ENCODE peak calls at places on chromosomes 3 and 15, in nine cellular contexts. One of them, this sample, is unnamed.
A peak's percentile ranks its signal among the peaks of the same experiment; 100 is the strongest.

GRCh38 chr3:106745344-106746168 is 631.7 kb upstream of the CCDC54 start:
- DNase-seq in NCI-H2029: no peak
- DNase-seq in GM12892: no peak
- DNase-seq in EH: peak; percentile 85
- DNase-seq in HEK293T: no peak
- DNase-seq in foreskin fibroblast: peak; percentile 57
- DNase-seq in NCI-H345: no peak
- DNase-seq in heart right ventricle: no peak
- DNase-seq in kidney: no peak
- DNase-seq in this sample: no peak

GRCh38 chr15:42716626-42717025 is 20.3 kb downstream of the CDAN1 start:
- DNase-seq in kidney: no peak
- DNase-seq in NCI-H2029: no peak
- DNase-seq in NCI-H345: no peak
- DNase-seq in heart right ventricle: no peak
- DNase-seq in EH: peak; percentile 38
- DNase-seq in foreskin fibroblast: peak; percentile 48
- DNase-seq in HEK293T: no peak
- DNase-seq in GM12892: no peak
- DNase-seq in this sample: peak; percentile 44

GRCh38 chr3:126867526-126868200 is 115.3 kb upstream of the PLXNA1 start:
- DNase-seq in HEK293T: no peak
- DNase-seq in foreskin fibroblast: no peak
- DNase-seq in NCI-H345: no peak
- DNase-seq in heart right ventricle: no peak
- DNase-seq in EH: no peak
- DNase-seq in NCI-H2029: no peak
- DNase-seq in kidney: no peak
- DNase-seq in GM12892: no peak
- DNase-seq in this sample: no peak

GRCh38 chr15:69082041-69082502 is 67.6 kb downstream of the NOX5 start:
- DNase-seq in foreskin fibroblast: peak; percentile 70
- DNase-seq in NCI-H2029: no peak
- DNase-seq in heart right ventricle: peak; percentile 52
- DNase-seq in GM12892: no peak
- DNase-seq in HEK293T: no peak
- DNase-seq in NCI-H345: no peak
- DNase-seq in kidney: no peak
- DNase-seq in EH: peak; percentile 76
- DNase-seq in this sample: peak; percentile 30

GRCh38 chr3:88810455-88810854 is 297.0 kb upstream of the EPHA3 start:
- DNase-seq in EH: peak; percentile 44
- DNase-seq in HEK293T: no peak
- DNase-seq in heart right ventricle: peak; percentile 4
- DNase-seq in GM12892: no peak
- DNase-seq in kidney: no peak
- DNase-seq in NCI-H345: no peak
- DNase-seq in NCI-H2029: no peak
- DNase-seq in foreskin fibroblast: peak; percentile 66
- DNase-seq in this sample: no peak

GRCh38 chr3:129435367-129435766 is 4.4 kb downstream of the MBD4 start:
- DNase-seq in kidney: no peak
- DNase-seq in HEK293T: no peak
- DNase-seq in heart right ventricle: no peak
- DNase-seq in EH: no peak
- DNase-seq in GM12892: no peak
- DNase-seq in NCI-H2029: no peak
- DNase-seq in NCI-H345: no peak
- DNase-seq in foreskin fibroblast: no peak
- DNase-seq in this sample: no peak

GRCh38 chr3:143331336-143331735 is 211.8 kb downstream of the CHST2 start:
- DNase-seq in kidney: no peak
- DNase-seq in GM12892: no peak
- DNase-seq in NCI-H2029: no peak
- DNase-seq in foreskin fibroblast: peak; percentile 84
- DNase-seq in NCI-H345: no peak
- DNase-seq in EH: peak; percentile 40
- DNase-seq in heart right ventricle: no peak
- DNase-seq in HEK293T: no peak
- DNase-seq in this sample: peak; percentile 27

GRCh38 chr3:63679181-63679580 is 26.7 kb downstream of the SNTN start:
- DNase-seq in HEK293T: no peak
- DNase-seq in NCI-H345: no peak
- DNase-seq in EH: no peak
- DNase-seq in heart right ventricle: no peak
- DNase-seq in NCI-H2029: no peak
- DNase-seq in GM12892: no peak
- DNase-seq in foreskin fibroblast: no peak
- DNase-seq in kidney: no peak
- DNase-seq in this sample: no peak

GRCh38 chr3:7546219-7546618 is 685.3 kb downstream of the GRM7 start:
- DNase-seq in heart right ventricle: peak; percentile 6
- DNase-seq in foreskin fibroblast: no peak
- DNase-seq in NCI-H345: no peak
- DNase-seq in HEK293T: no peak
- DNase-seq in EH: no peak
- DNase-seq in GM12892: no peak
- DNase-seq in kidney: no peak
- DNase-seq in NCI-H2029: no peak
- DNase-seq in this sample: no peak

GRCh38 chr3:84108442-84108971 is 850.3 kb upstream of the CADM2 start:
- DNase-seq in NCI-H345: no peak
- DNase-seq in heart right ventricle: no peak
- DNase-seq in GM12892: no peak
- DNase-seq in foreskin fibroblast: peak; percentile 42
- DNase-seq in kidney: no peak
- DNase-seq in HEK293T: no peak
- DNase-seq in EH: no peak
- DNase-seq in NCI-H2029: no peak
- DNase-seq in this sample: no peak

GRCh38 chr3:126014252-126014651 is 45.3 kb downstream of the ROPN1B start:
- DNase-seq in NCI-H345: no peak
- DNase-seq in heart right ventricle: no peak
- DNase-seq in NCI-H2029: no peak
- DNase-seq in foreskin fibroblast: peak; percentile 70
- DNase-seq in HEK293T: no peak
- DNase-seq in kidney: no peak
- DNase-seq in EH: peak; percentile 85
- DNase-seq in GM12892: no peak
- DNase-seq in this sample: peak; percentile 86

GRCh38 chr3:138180375-138181029 is 5.8 kb upstream of the DBR1 start:
- DNase-seq in heart right ventricle: no peak
- DNase-seq in foreskin fibroblast: peak; percentile 59
- DNase-seq in GM12892: no peak
- DNase-seq in kidney: no peak
- DNase-seq in NCI-H345: peak; percentile 15
- DNase-seq in NCI-H2029: peak; percentile 15
- DNase-seq in EH: peak; percentile 45
- DNase-seq in HEK293T: peak; percentile 21
- DNase-seq in this sample: peak; percentile 14

GRCh38 chr15:79364571-79365240 is 53.8 kb downstream of the TMED3 start:
- DNase-seq in HEK293T: no peak
- DNase-seq in foreskin fibroblast: no peak
- DNase-seq in kidney: no peak
- DNase-seq in EH: peak; percentile 6
- DNase-seq in GM12892: no peak
- DNase-seq in heart right ventricle: no peak
- DNase-seq in NCI-H345: no peak
- DNase-seq in NCI-H2029: no peak
- DNase-seq in this sample: no peak

GRCh38 chr3:48285132-48285531 is 44.2 kb downstream of the ZNF589 start:
- DNase-seq in heart right ventricle: no peak
- DNase-seq in NCI-H345: no peak
- DNase-seq in HEK293T: no peak
- DNase-seq in EH: peak; percentile 84
- DNase-seq in foreskin fibroblast: no peak
- DNase-seq in kidney: no peak
- DNase-seq in GM12892: no peak
- DNase-seq in NCI-H2029: no peak
- DNase-seq in this sample: peak; percentile 74

GRCh38 chr15:93983501-93983900 is 247.9 kb upstream of the MCTP2 start:
- DNase-seq in NCI-H2029: no peak
- DNase-seq in GM12892: no peak
- DNase-seq in heart right ventricle: no peak
- DNase-seq in foreskin fibroblast: no peak
- DNase-seq in NCI-H345: no peak
- DNase-seq in HEK293T: no peak
- DNase-seq in kidney: no peak
- DNase-seq in EH: no peak
- DNase-seq in this sample: no peak

GRCh38 chr15:64264511-64264910 is 91.5 kb downstream of the CSNK1G1 start:
- DNase-seq in HEK293T: no peak
- DNase-seq in NCI-H2029: no peak
- DNase-seq in NCI-H345: no peak
- DNase-seq in foreskin fibroblast: no peak
- DNase-seq in heart right ventricle: no peak
- DNase-seq in kidney: no peak
- DNase-seq in GM12892: no peak
- DNase-seq in EH: no peak
- DNase-seq in this sample: no peak

GRCh38 chr15:85579957-85580694 is 199.7 kb downstream of the AKAP13 start:
- DNase-seq in GM12892: no peak
- DNase-seq in EH: no peak
- DNase-seq in foreskin fibroblast: no peak
- DNase-seq in NCI-H345: no peak
- DNase-seq in kidney: no peak
- DNase-seq in NCI-H2029: no peak
- DNase-seq in heart right ventricle: peak; percentile 55
- DNase-seq in HEK293T: no peak
- DNase-seq in this sample: peak; percentile 73

GRCh38 chr3:102095383-102095782 is 246.1 kb downstream of the NFKBIZ start:
- DNase-seq in GM12892: no peak
- DNase-seq in kidney: no peak
- DNase-seq in NCI-H345: no peak
- DNase-seq in HEK293T: no peak
- DNase-seq in EH: no peak
- DNase-seq in foreskin fibroblast: no peak
- DNase-seq in NCI-H2029: no peak
- DNase-seq in heart right ventricle: no peak
- DNase-seq in this sample: no peak

GRCh38 chr3:52093751-52094525 is 37.6 kb upstream of the DUSP7 start:
- DNase-seq in GM12892: no peak
- DNase-seq in heart right ventricle: no peak
- DNase-seq in kidney: peak; percentile 88
- DNase-seq in EH: peak; percentile 94
- DNase-seq in foreskin fibroblast: peak; percentile 53
- DNase-seq in HEK293T: no peak
- DNase-seq in NCI-H2029: no peak
- DNase-seq in NCI-H345: no peak
- DNase-seq in this sample: peak; percentile 48

GRCh38 chr3:155646128-155646527 is 98.7 kb downstream of the PLCH1 start:
- DNase-seq in EH: no peak
- DNase-seq in foreskin fibroblast: no peak
- DNase-seq in heart right ventricle: no peak
- DNase-seq in GM12892: no peak
- DNase-seq in kidney: no peak
- DNase-seq in NCI-H2029: no peak
- DNase-seq in HEK293T: no peak
- DNase-seq in NCI-H345: no peak
- DNase-seq in this sample: no peak

GRCh38 chr15:57476533-57476975 is 100.2 kb downstream of the CGNL1 start:
- DNase-seq in heart right ventricle: no peak
- DNase-seq in kidney: no peak
- DNase-seq in GM12892: no peak
- DNase-seq in HEK293T: no peak
- DNase-seq in foreskin fibroblast: peak; percentile 64
- DNase-seq in NCI-H2029: no peak
- DNase-seq in EH: peak; percentile 72
- DNase-seq in NCI-H345: no peak
- DNase-seq in this sample: peak; percentile 52

GRCh38 chr3:40970067-40970466 is 229.2 kb upstream of the CTNNB1 start:
- DNase-seq in HEK293T: no peak
- DNase-seq in EH: no peak
- DNase-seq in foreskin fibroblast: no peak
- DNase-seq in GM12892: no peak
- DNase-seq in kidney: no peak
- DNase-seq in NCI-H345: no peak
- DNase-seq in heart right ventricle: no peak
- DNase-seq in NCI-H2029: no peak
- DNase-seq in this sample: no peak

GRCh38 chr3:87350367-87351199 is 74.2 kb upstream of the POU1F1 start:
- DNase-seq in kidney: no peak
- DNase-seq in NCI-H2029: peak; percentile 51
- DNase-seq in GM12892: no peak
- DNase-seq in foreskin fibroblast: peak; percentile 72
- DNase-seq in NCI-H345: peak; percentile 44
- DNase-seq in EH: peak; percentile 58
- DNase-seq in heart right ventricle: peak; percentile 6
- DNase-seq in HEK293T: peak; percentile 63
- DNase-seq in this sample: peak; percentile 72

GRCh38 chr3:5583920-5584319 is 396.4 kb downstream of the EDEM1 start:
- DNase-seq in kidney: no peak
- DNase-seq in NCI-H345: no peak
- DNase-seq in HEK293T: no peak
- DNase-seq in EH: no peak
- DNase-seq in GM12892: no peak
- DNase-seq in NCI-H2029: no peak
- DNase-seq in foreskin fibroblast: no peak
- DNase-seq in heart right ventricle: no peak
- DNase-seq in this sample: no peak

GRCh38 chr3:120615863-120616599 is 19.9 kb downstream of the NDUFB4 start:
- DNase-seq in HEK293T: no peak
- DNase-seq in GM12892: no peak
- DNase-seq in foreskin fibroblast: peak; percentile 53
- DNase-seq in NCI-H2029: peak; percentile 84
- DNase-seq in EH: peak; percentile 98
- DNase-seq in heart right ventricle: peak; percentile 65
- DNase-seq in kidney: peak; percentile 92
- DNase-seq in NCI-H345: no peak
- DNase-seq in this sample: peak; percentile 67

GRCh38 chr3:37092484-37092883 is 81.9 kb downstream of the LRRFIP2 start:
- DNase-seq in GM12892: no peak
- DNase-seq in foreskin fibroblast: no peak
- DNase-seq in NCI-H2029: no peak
- DNase-seq in heart right ventricle: no peak
- DNase-seq in kidney: no peak
- DNase-seq in HEK293T: no peak
- DNase-seq in NCI-H345: no peak
- DNase-seq in EH: no peak
- DNase-seq in this sample: no peak

GRCh38 chr15:39582977-39583585 is 2.2 kb downstream of the THBS1 start:
- DNase-seq in NCI-H2029: no peak
- DNase-seq in EH: no peak
- DNase-seq in HEK293T: no peak
- DNase-seq in kidney: no peak
- DNase-seq in GM12892: no peak
- DNase-seq in NCI-H345: no peak
- DNase-seq in foreskin fibroblast: peak; percentile 9
- DNase-seq in heart right ventricle: no peak
- DNase-seq in this sample: no peak

GRCh38 chr3:134775831-134776230 is 19.2 kb upstream of the EPHB1 start:
- DNase-seq in NCI-H2029: no peak
- DNase-seq in kidney: no peak
- DNase-seq in foreskin fibroblast: no peak
- DNase-seq in GM12892: no peak
- DNase-seq in HEK293T: no peak
- DNase-seq in EH: no peak
- DNase-seq in NCI-H345: no peak
- DNase-seq in heart right ventricle: no peak
- DNase-seq in this sample: no peak

GRCh38 chr3:150345021-150345538 is 63.0 kb upstream of the TSC22D2 start:
- DNase-seq in HEK293T: no peak
- DNase-seq in NCI-H2029: no peak
- DNase-seq in EH: peak; percentile 66
- DNase-seq in foreskin fibroblast: no peak
- DNase-seq in heart right ventricle: no peak
- DNase-seq in NCI-H345: no peak
- DNase-seq in GM12892: no peak
- DNase-seq in kidney: peak; percentile 73
- DNase-seq in this sample: no peak

GRCh38 chr3:191972714-191973398 is 511.9 kb downstream of the PYDC2 start:
- DNase-seq in NCI-H2029: no peak
- DNase-seq in heart right ventricle: no peak
- DNase-seq in kidney: peak; percentile 46
- DNase-seq in foreskin fibroblast: no peak
- DNase-seq in NCI-H345: no peak
- DNase-seq in GM12892: no peak
- DNase-seq in EH: no peak
- DNase-seq in HEK293T: no peak
- DNase-seq in this sample: no peak

This sample was measured in AG20443.